ENCODE peak calls at places on chromosomes 13 and 19, in four cellular contexts. X is trophoblast cell, U is H9, K is H1. E is an unnamed sample. For H3K79me2 and H3K4me1, the result is how much of the 10 kb centered on the place peaks cover.

GRCh38 chr13:42990147-42990990 is 1.7 kb downstream of the EPSTI1 start:
- DNase-seq in U (no peak), X (no peak), K (no peak), E (no peak)

GRCh38 chr19:35695895-35696422 is 8.4 kb upstream of the ZBTB32 start:
- DNase-seq in K (no peak), X (no peak), U (no peak), E (no peak)

GRCh38 chr13:44870456-44870929 is 118.8 kb downstream of the NUFIP1 start:
- DNase-seq in U (no peak), X (no peak), K (no peak), E (no peak)

GRCh38 chr19:55069137-55069858 is 6.3 kb upstream of the RDH13 start:
- DNase-seq in K (no peak), X (peak), U (peak), E (peak)

GRCh38 chr13:106520205-106521004 is 15.1 kb downstream of the EFNB2 start:
- DNase-seq in U (no peak), X (no peak), K (no peak), E (no peak)

GRCh38 chr19:37914908-37915307 is 7.9 kb downstream of the SIPA1L3 start:
- DNase-seq in K (no peak), X (no peak), U (no peak), E (no peak)

GRCh38 chr19:45245334-45245787 is at the start of gene EXOC3L2:
- DNase-seq in U (no peak), X (no peak), K (no peak), E (peak)

GRCh38 chr19:49573451-49573850 is 6.9 kb downstream of the NOSIP start:
- DNase-seq in U (no peak), X (no peak), K (no peak), E (no peak)

GRCh38 chr19:3369337-3370213 is 3.2 kb downstream of the NFIC start:
- DNase-seq in K (no peak), X (no peak), U (peak), E (peak)

GRCh38 chr19:16000024-16000687 is 51.3 kb downstream of the OR10H4 start:
- DNase-seq in U (no peak), X (no peak), K (no peak), E (no peak)

GRCh38 chr19:49136771-49137171 is 17.4 kb downstream of the PPFIA3 start:
- DNase-seq in K (no peak), X (peak), U (no peak), E (no peak)

GRCh38 chr19:39212377-39212742 is 8.3 kb upstream of the SYCN start:
- DNase-seq in U (peak), X (peak), K (no peak), E (peak)

GRCh38 chr13:113794764-113795173 is 35.7 kb downstream of the TMEM255B start:
- DNase-seq in X (no peak), U (no peak), K (no peak), E (no peak)

GRCh38 chr13:52383362-52383761 is 22.6 kb downstream of the THSD1 start:
- DNase-seq in X (no peak), K (no peak), U (no peak), E (peak)

GRCh38 chr19:44807652-44808462 is 1.0 kb upstream of the BCAM start:
- DNase-seq in X (peak), U (peak), K (peak), E (peak)

GRCh38 chr19:23698711-23699520 is 11.9 kb upstream of the ZNF675 start:
- DNase-seq in U (peak), K (no peak), X (peak), E (peak)

GRCh38 chr19:46753420-46754155 is 7.3 kb upstream of the STRN4 start:
- DNase-seq in U (peak), K (no peak), X (no peak), E (peak)

GRCh38 chr13:21420706-21421105 is 38.4 kb downstream of the ZDHHC20 start:
- DNase-seq in U (no peak), X (no peak), K (no peak), E (no peak)

GRCh38 chr19:10421981-10422461 is 1.7 kb downstream of the PDE4A start:
- DNase-seq in X (no peak), K (no peak), U (no peak), E (no peak)

GRCh38 chr19:47094557-47095517 is 18.7 kb downstream of the ZC3H4 start:
- DNase-seq in K (no peak), U (no peak), X (no peak), E (no peak)

GRCh38 chr19:47240996-47241918 is 10.3 kb upstream of the BBC3 start:
- DNase-seq in X (peak), U (peak), K (peak), E (peak)

GRCh38 chr19:46515879-46516350 is 20.2 kb upstream of the PNMA8B start:
- DNase-seq in U (peak), X (no peak), K (no peak), E (peak)

GRCh38 chr19:34172661-34173144 is 399 bp downstream of the LSM14A start:
- DNase-seq in U (no peak), X (no peak), K (peak), E (no peak)

GRCh38 chr13:28716511-28716910 is 2.3 kb downstream of the SLC46A3 start:
- DNase-seq in U (no peak), K (no peak), X (no peak), E (peak)

GRCh38 chr19:808176-808741 is 11.0 kb downstream of the PTBP1 start:
- DNase-seq in X (no peak), K (no peak), U (no peak), E (no peak)

GRCh38 chr19:46131485-46132143 is 7.1 kb upstream of the IGFL3 start:
- DNase-seq in K (no peak), X (no peak), U (no peak), E (no peak)

GRCh38 chr13:50511877-50512332 is 331.6 kb downstream of the DLEU7 start:
- DNase-seq in K (no peak), X (no peak), U (no peak), E (no peak)

GRCh38 chr19:29507081-29507860 is 18.5 kb upstream of the VSTM2B start:
- DNase-seq in X (no peak), U (peak), K (no peak), E (no peak)

GRCh38 chr13:59493436-59493965 is 670.2 kb downstream of the DIAPH3 start:
- DNase-seq in X (no peak), K (no peak), U (no peak), E (no peak)

GRCh38 chr19:16351133-16351809 is 26.6 kb downstream of the KLF2 start:
- DNase-seq in X (no peak), K (no peak), U (no peak), E (peak)

GRCh38 chr13:48501705-48502104 is 31.2 kb downstream of the RCBTB2 start:
- DNase-seq in U (no peak), K (no peak), X (no peak), E (no peak)

GRCh38 chr13:20997301-20998061 is 63.9 kb downstream of the LATS2 start:
- DNase-seq in K (peak), U (peak), X (peak), E (peak)

GRCh38 chr13:69287050-69287698 is 820.5 kb upstream of the ATXN8OS start:
- DNase-seq in K (no peak), X (no peak), U (no peak), E (no peak)

GRCh38 chr13:32314968-32315254 is 252 bp downstream of the ZAR1L start:
- DNase-seq in U (no peak), K (no peak), X (no peak), E (peak)

GRCh38 chr13:104571161-104571889 is 1505.1 kb upstream of the SLC10A2 start:
- DNase-seq in X (peak), K (peak), U (peak), E (peak)

GRCh38 chr19:17757125-17757524 is 5.8 kb downstream of the FCHO1 start:
- DNase-seq in X (no peak), K (no peak), U (no peak), E (no peak)

GRCh38 chr19:39870171-39870971 is 24.2 kb upstream of the FBL start:
- DNase-seq in K (no peak), X (no peak), U (peak), E (peak)

GRCh38 chr13:46166947-46167610 is 14.9 kb downstream of the LCP1 start:
- DNase-seq in K (no peak), U (no peak), X (no peak), E (peak)
- H3K79me2 ChIP-seq in K (under half), U (under half), X (under half), E (under half)

GRCh38 chr19:7676854-7677253 is at the start of gene MCEMP1:
- DNase-seq in U (no peak), K (no peak), X (no peak), E (no peak)
- H4K8ac ChIP-seq in U (no peak), K (no peak), X (no peak), E (no peak)

GRCh38 chr19:8208710-8209110 is 460 bp upstream of the CERS4 start:
- DNase-seq in X (no peak), K (no peak), U (no peak), E (no peak)
- H3K4me1 ChIP-seq in X (under half), K (under half), U (under half), E (under half)

GRCh38 chr19:19495614-19496603 is 19.4 kb downstream of the TSSK6 start:
- DNase-seq in X (no peak), U (no peak), K (no peak), E (no peak)
- H3K79me2 ChIP-seq in X (under half), U (under half), K (under half), E (under half)